ENCODE peak calls at places on chromosomes 4 and X, in seven cellular contexts. B, E, Z, S, M, K and J are unnamed samples.

GRCh38 chrX:107684956-107685385 is 56.7 kb downstream of the PRPS1 start:
- DNase-seq in B (no peak), E (no peak), Z (peak; percentile 90), S (no peak), M (no peak), K (peak; percentile 81), J (no peak)

GRCh38 chr4:130349745-130350144 is 1253.8 kb downstream of the C4orf33 start:
- DNase-seq in B (no peak), E (no peak), Z (no peak), S (no peak), M (no peak), K (no peak), J (no peak)

GRCh38 chr4:72209600-72209999 is 177.8 kb downstream of the NPFFR2 start:
- DNase-seq in B (no peak), E (no peak), Z (no peak), S (no peak), M (no peak), K (no peak), J (no peak)

GRCh38 chrX:48919360-48919821 is 567 bp upstream of the PIM2 start:
- DNase-seq in B (no peak), E (no peak), Z (no peak), S (no peak), M (peak; percentile 27), K (no peak), J (no peak)

GRCh38 chr4:119206178-119206577 is 6.3 kb upstream of the USP53 start:
- DNase-seq in B (no peak), E (no peak), Z (no peak), S (no peak), M (no peak), K (no peak), J (no peak)

GRCh38 chrX:78886550-78886949 is 58.6 kb upstream of the P2RY10 start:
- DNase-seq in B (no peak), E (peak; percentile 11), Z (no peak), S (no peak), M (no peak), K (no peak), J (no peak)

GRCh38 chrX:123504047-123504446 is 228.8 kb downstream of the THOC2 start:
- DNase-seq in B (no peak), E (no peak), Z (no peak), S (no peak), M (no peak), K (no peak), J (no peak)

GRCh38 chrX:155213731-155214130 is 2.5 kb upstream of the VBP1 start:
- DNase-seq in B (no peak), E (no peak), Z (no peak), S (no peak), M (no peak), K (no peak), J (no peak)

GRCh38 chr4:144757969-144758368 is 112.0 kb downstream of the HHIP start:
- DNase-seq in B (no peak), E (no peak), Z (no peak), S (no peak), M (no peak), K (no peak), J (no peak)

GRCh38 chr4:184804621-184805020 is 21.1 kb downstream of the ACSL1 start:
- DNase-seq in B (no peak), E (no peak), Z (no peak), S (no peak), M (no peak), K (no peak), J (no peak)

GRCh38 chr4:157204634-157205244 is 15.8 kb upstream of the GRIA2 start:
- DNase-seq in B (peak; percentile 21), E (no peak), Z (peak; percentile 77), S (no peak), M (peak; percentile 58), K (peak; percentile 81), J (no peak)

GRCh38 chr4:36392049-36392448 is 110.6 kb downstream of the DTHD1 start:
- DNase-seq in B (no peak), E (no peak), Z (no peak), S (no peak), M (no peak), K (no peak), J (no peak)